ENCODE peak calls at places on chromosomes 2 and 18, in six cellular contexts. I is endothelial cell, F is WTC11, Q is transverse colon, V is spleen, A is activated B cell treated with CpG ODN at 0.5 μM for 24 hours. G is an unnamed sample.

GRCh38 chr2:170869036-170869435 is 52.3 kb downstream of the GAD1 start:
- DNase-seq in I (no peak), F (no peak), Q (no peak), V (no peak), A (no peak), G (no peak)

GRCh38 chr2:96090181-96090500 is 26.2 kb downstream of the ADRA2B start:
- DNase-seq in I (peak), F (peak), Q (no peak), V (peak), A (no peak), G (no peak)

GRCh38 chr18:63320690-63321265 is 1.2 kb upstream of the BCL2 start:
- DNase-seq in I (peak), F (peak), Q (peak), V (peak), A (peak), G (no peak)

GRCh38 chr2:12507295-12507694 is 209.4 kb upstream of the TRIB2 start:
- DNase-seq in I (no peak), F (no peak), Q (no peak), V (no peak), A (no peak), G (no peak)

GRCh38 chr2:143717053-143717452 is 587.8 kb downstream of the ARHGAP15 start:
- DNase-seq in I (no peak), F (no peak), Q (no peak), V (no peak), A (no peak), G (no peak)

GRCh38 chr2:144280009-144280408 is 239.9 kb downstream of the ZEB2 start:
- DNase-seq in I (no peak), F (no peak), Q (no peak), V (no peak), A (no peak), G (no peak)

GRCh38 chr2:121293450-121294325 is 8.7 kb upstream of the TFCP2L1 start:
- DNase-seq in I (no peak), F (no peak), Q (peak), V (no peak), A (no peak), G (no peak)

GRCh38 chr2:191691016-191691725 is 13.2 kb downstream of the NABP1 start:
- DNase-seq in I (peak), F (no peak), Q (peak), V (no peak), A (no peak), G (no peak)

GRCh38 chr2:148177559-148177958 is 156.7 kb downstream of the MBD5 start:
- DNase-seq in I (no peak), F (no peak), Q (no peak), V (no peak), A (no peak), G (no peak)

GRCh38 chr2:35391736-35392442 is 963.7 kb upstream of the CRIM1 start:
- DNase-seq in I (no peak), F (no peak), Q (no peak), V (no peak), A (no peak), G (no peak)

GRCh38 chr2:3730646-3731045 is 27.3 kb downstream of the DCDC2C start:
- DNase-seq in I (no peak), F (no peak), Q (no peak), V (no peak), A (no peak), G (no peak)

GRCh38 chr18:13165636-13166423 is 52.7 kb upstream of the LDLRAD4 start:
- DNase-seq in I (no peak), F (peak), Q (no peak), V (no peak), A (no peak), G (no peak)

GRCh38 chr2:212726403-212726802 is 187.8 kb upstream of the ERBB4 start:
- DNase-seq in I (no peak), F (no peak), Q (no peak), V (no peak), A (no peak), G (no peak)

GRCh38 chr2:231321021-231321420 is 74.5 kb upstream of the B3GNT7 start:
- DNase-seq in I (no peak), F (no peak), Q (no peak), V (no peak), A (no peak), G (no peak)

GRCh38 chr2:138779451-138780440 is at the start of gene NXPH2:
- DNase-seq in I (peak), F (peak), Q (no peak), V (no peak), A (no peak), G (peak)

GRCh38 chr2:145041706-145042105 is 521.8 kb upstream of the ZEB2 start:
- DNase-seq in I (no peak), F (no peak), Q (no peak), V (no peak), A (no peak), G (no peak)

GRCh38 chr2:217993817-217994459 is 8.9 kb downstream of the TNS1 start:
- DNase-seq in I (peak), F (peak), Q (peak), V (peak), A (peak), G (no peak)

GRCh38 chr2:109331864-109332848 is 203.2 kb downstream of the SH3RF3 start:
- DNase-seq in I (peak), F (peak), Q (peak), V (peak), A (no peak), G (no peak)

DNA sequence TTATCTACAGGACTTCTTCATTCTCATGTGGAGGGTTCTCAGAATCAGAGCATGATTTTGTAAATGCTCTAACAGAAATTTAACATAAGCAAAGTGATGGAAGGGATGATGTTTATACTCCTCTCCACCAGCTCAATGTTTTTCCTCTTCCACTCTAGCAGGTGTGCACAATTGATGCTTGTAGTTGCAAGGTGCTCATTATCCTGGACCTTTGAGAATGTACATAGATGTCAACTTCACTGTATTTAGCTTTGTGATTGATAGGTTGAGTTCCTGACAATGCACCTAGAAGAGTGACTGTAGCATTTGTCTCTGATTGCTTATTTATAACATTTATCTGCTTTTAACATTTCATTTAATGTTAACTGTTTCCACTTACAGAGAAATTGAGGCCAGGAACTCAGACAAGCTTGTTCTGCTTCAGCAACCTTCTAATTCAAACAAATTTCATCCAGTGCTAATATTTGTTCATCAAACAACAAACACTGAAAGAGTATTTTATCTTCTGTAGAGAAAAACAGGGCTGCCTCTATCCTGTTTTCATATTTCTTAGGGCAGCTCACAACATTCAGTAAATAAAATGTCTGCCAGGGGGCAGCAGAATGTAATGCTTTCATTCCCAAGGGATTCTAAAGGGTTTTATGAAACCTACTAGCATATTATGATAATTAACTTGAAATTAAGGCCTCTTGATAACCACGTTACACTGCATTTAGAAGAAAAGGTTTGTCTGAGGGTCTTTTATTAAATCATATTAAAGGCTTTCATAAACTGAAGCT is 127.9 kb upstream of the NOL4 start:
- DNase-seq in I (no peak), F (no peak), Q (no peak), V (no peak), A (no peak), G (no peak)
- TF ChIP-seq CTCF in I (no peak), F (no peak), Q (peak), V (no peak), A (no peak), G (peak)

GRCh38 chr18:24731981-24732380 is 271.5 kb downstream of the HRH4 start:
- DNase-seq in I (no peak), F (no peak), Q (no peak), V (no peak), A (no peak), G (no peak)

GRCh38 chr18:24735504-24736243 is 275.2 kb downstream of the HRH4 start:
- DNase-seq in I (no peak), F (no peak), Q (no peak), V (no peak), A (no peak), G (no peak)

GRCh38 chr18:24736686-24737085 is 276.2 kb downstream of the HRH4 start:
- DNase-seq in I (no peak), F (no peak), Q (no peak), V (no peak), A (no peak), G (no peak)

GRCh38 chr18:24731158-24731557 is 270.7 kb downstream of the HRH4 start:
- DNase-seq in I (no peak), F (no peak), Q (peak), V (no peak), A (no peak), G (no peak)

GRCh38 chr18:24734058-24734457 is 273.6 kb downstream of the HRH4 start:
- DNase-seq in I (peak), F (peak), Q (no peak), V (no peak), A (no peak), G (no peak)
- TF ChIP-seq CTCF in I (no peak), F (no peak), Q (peak), V (no peak), A (no peak), G (peak)

GRCh38 chr2:29311458-29311857 is 196.2 kb downstream of the CLIP4 start:
- DNase-seq in I (no peak), F (no peak), Q (no peak), V (no peak), A (no peak), G (no peak)

GRCh38 chr2:29317077-29317517 is 201.9 kb downstream of the CLIP4 start:
- DNase-seq in I (no peak), F (no peak), Q (peak), V (no peak), A (no peak), G (no peak)

GRCh38 chr2:29317801-29318485 is 202.7 kb downstream of the CLIP4 start:
- DNase-seq in I (no peak), F (no peak), Q (no peak), V (no peak), A (no peak), G (no peak)

GRCh38 chr2:29310665-29311348 is 195.6 kb downstream of the CLIP4 start:
- DNase-seq in I (no peak), F (no peak), Q (no peak), V (no peak), A (no peak), G (no peak)

GRCh38 chr2:29314816-29315571 is 199.8 kb downstream of the CLIP4 start:
- DNase-seq in I (no peak), F (peak), Q (peak), V (peak), A (no peak), G (no peak)
- TF ChIP-seq CTCF in I (no peak), F (no peak), Q (no peak), V (no peak), A (no peak), G (no peak)

GRCh38 chr2:219499058-219499307 is 292 bp downstream of the GMPPA start:
- DNase-seq in I (no peak), F (no peak), Q (no peak), V (no peak), A (no peak), G (no peak)

GRCh38 chr2:219497495-219498279 is 1.0 kb upstream of the GMPPA start:
- DNase-seq in I (peak), F (peak), Q (peak), V (peak), A (no peak), G (peak)

GRCh38 chr2:219496781-219497494 is 1.8 kb upstream of the GMPPA start:
- DNase-seq in I (no peak), F (peak), Q (peak), V (peak), A (no peak), G (no peak)

GRCh38 chr2:219499555-219499954 is 864 bp downstream of the GMPPA start:
- DNase-seq in I (no peak), F (no peak), Q (no peak), V (no peak), A (no peak), G (no peak)

DNA sequence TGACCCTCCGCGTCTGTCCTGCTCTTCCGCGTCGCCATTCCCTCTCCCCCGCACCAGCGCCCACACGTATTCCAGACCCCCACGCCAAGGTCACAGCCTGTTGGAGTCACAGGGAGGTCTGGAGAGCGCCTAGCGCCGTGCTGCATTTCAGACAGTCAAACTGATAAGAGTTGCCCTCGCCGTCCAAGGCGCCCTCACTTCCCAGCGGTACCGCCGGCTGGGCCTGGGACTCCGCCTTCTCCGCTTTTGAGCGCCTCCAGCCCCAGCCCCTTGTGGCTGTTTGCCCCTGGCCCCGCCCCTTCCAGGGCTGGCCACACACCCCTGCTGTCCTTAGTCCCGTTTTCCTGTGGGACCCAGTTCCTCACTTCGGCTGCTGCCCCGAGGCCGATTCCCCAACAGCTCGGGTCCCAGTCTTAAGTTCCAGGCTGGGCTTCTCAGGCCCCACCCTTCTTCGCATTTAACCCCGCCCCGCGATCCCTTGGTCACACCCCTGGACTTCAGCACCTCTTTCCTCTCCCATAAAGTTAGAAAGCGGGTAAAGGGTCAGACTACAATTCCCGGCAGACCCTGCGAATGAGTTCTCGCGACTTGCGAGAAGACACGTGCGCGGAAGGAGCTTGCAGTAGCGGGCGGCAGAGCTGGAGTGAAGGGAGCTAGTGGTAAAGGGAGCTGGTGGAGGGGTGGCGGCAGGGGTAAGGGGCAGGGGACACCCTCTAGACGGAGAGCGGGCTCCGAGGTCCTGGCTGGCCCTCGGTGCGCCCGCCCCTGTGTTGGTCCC is at the start of gene GMPPA:
- DNase-seq in I (peak), F (peak), Q (peak), V (peak), A (peak), G (peak)
- TF ChIP-seq CTCF in I (no peak), F (no peak), Q (no peak), V (no peak), A (no peak), G (no peak)

DNA sequence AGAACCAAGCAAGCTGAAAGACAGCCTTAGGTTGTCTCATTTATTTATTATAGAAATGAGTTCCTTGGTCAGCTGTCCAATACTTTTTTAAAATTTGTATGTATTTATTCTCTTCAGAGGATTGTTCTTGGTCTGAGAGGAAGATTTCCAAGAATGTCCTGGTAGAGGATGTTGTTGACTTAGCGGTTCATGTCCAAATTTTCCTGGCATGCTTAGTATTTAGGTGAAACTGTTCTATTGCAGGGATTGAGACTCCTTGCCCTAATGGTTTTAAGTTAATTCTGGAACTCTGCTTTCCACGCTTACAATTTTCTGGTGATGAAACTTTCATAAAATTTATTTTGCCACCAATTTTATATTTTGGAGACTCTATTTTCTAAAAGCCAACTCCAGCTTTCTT is 1868.6 kb upstream of the CELF4 start:
- DNase-seq in I (no peak), F (no peak), Q (no peak), V (no peak), A (no peak), G (no peak)
- TF ChIP-seq CTCF in I (no peak), F (no peak), Q (no peak), V (no peak), A (no peak), G (no peak)

GRCh38 chr2:30231726-30232026 is 342 bp downstream of the LBH start:
- DNase-seq in I (no peak), F (no peak), Q (no peak), V (no peak), A (peak), G (no peak)

GRCh38 chr2:30232027-30232800 is 880 bp downstream of the LBH start:
- DNase-seq in I (peak), F (peak), Q (peak), V (peak), A (peak), G (peak)

GRCh38 chr2:30230855-30231725 is at the start of gene LBH:
- DNase-seq in I (peak), F (peak), Q (peak), V (peak), A (peak), G (peak)

GRCh38 chr2:30229596-30229995 is 1.7 kb upstream of the LBH start:
- DNase-seq in I (no peak), F (no peak), Q (no peak), V (no peak), A (no peak), G (no peak)

GRCh38 chr2:30230479-30230854 is 867 bp upstream of the LBH start:
- DNase-seq in I (peak), F (peak), Q (no peak), V (peak), A (no peak), G (no peak)
- TF ChIP-seq CTCF in I (no peak), F (no peak), Q (no peak), V (no peak), A (no peak), G (no peak)

GRCh38 chr18:56315363-56315762 is 323.0 kb downstream of the TXNL1 start:
- DNase-seq in I (no peak), F (no peak), Q (no peak), V (no peak), A (no peak), G (no peak)

GRCh38 chr18:56312554-56312953 is 325.8 kb downstream of the TXNL1 start:
- DNase-seq in I (no peak), F (no peak), Q (no peak), V (no peak), A (no peak), G (no peak)

GRCh38 chr18:56316727-56317126 is 321.7 kb downstream of the TXNL1 start:
- DNase-seq in I (no peak), F (no peak), Q (no peak), V (no peak), A (no peak), G (no peak)

GRCh38 chr18:56309104-56309503 is 329.3 kb downstream of the TXNL1 start:
- DNase-seq in I (no peak), F (no peak), Q (no peak), V (no peak), A (no peak), G (no peak)

DNA sequence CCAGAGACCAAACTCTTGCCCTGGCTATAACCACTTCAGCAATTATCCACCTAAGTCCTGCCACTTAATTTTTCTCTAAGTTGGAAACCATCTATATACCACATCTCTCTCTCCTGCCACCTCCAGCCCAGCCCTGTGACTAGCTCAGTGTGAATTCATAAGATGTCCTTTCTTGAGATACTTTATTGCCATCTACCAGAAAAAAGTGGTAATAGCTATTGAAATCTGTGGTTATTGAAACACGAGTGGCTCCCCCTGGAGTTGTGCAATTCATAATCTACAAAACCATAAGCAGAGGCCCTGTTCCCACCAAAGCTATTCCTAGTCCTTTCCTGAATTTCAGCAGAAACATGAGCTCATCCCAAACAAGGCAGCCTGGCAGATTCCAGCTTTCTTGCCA is 324.0 kb downstream of the TXNL1 start:
- DNase-seq in I (no peak), F (no peak), Q (no peak), V (no peak), A (no peak), G (no peak)
- TF ChIP-seq CTCF in I (no peak), F (no peak), Q (no peak), V (no peak), A (no peak), G (no peak)

DNA sequence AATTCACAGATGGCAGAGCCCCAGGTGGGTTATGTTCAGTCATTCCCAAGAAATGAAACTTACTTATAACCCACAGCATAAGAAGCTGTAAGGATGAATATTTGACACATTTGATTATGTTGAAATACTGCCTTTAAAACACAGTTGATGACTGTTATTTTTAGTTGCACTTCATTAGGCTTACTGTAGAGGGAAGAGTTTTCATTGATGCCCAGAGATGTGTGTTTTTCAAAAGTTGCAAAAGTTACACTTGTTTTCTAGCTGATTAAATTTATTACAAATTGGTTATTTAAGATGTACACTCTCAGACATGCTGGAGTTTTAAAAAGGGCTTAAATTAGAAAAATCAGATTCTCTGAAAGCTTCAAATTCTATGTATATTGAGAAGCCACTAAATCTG is 506.1 kb downstream of the PARD3B start:
- DNase-seq in I (no peak), F (no peak), Q (no peak), V (no peak), A (no peak), G (no peak)
- TF ChIP-seq CTCF in I (peak), F (no peak), Q (no peak), V (no peak), A (no peak), G (no peak)

G was measured in D721Med.